ENCODE peak calls at places on chromosomes 3 and 15, in seven cellular contexts. One of them, this sample, is unnamed.

GRCh38 chr15:74603026-74603788 is 12.4 kb upstream of the CLK3 start:
- DNase-seq in right cardiac atrium: peak
- DNase-seq in neural progenitor cell: no peak
- DNase-seq in breast epithelium: no peak
- DNase-seq in tibial nerve: no peak
- DNase-seq in CD8-positive, alpha-beta T cell: no peak
- DNase-seq in endothelial cell of umbilical vein: no peak
- DNase-seq in this sample: no peak

GRCh38 chr15:95737051-95737450 is 593.4 kb upstream of the NR2F2 start:
- DNase-seq in breast epithelium: no peak
- DNase-seq in neural progenitor cell: no peak
- DNase-seq in endothelial cell of umbilical vein: no peak
- DNase-seq in right cardiac atrium: no peak
- DNase-seq in tibial nerve: no peak
- DNase-seq in CD8-positive, alpha-beta T cell: no peak
- DNase-seq in this sample: no peak

GRCh38 chr3:56368860-56369259 is 99.4 kb downstream of the ERC2 start:
- DNase-seq in right cardiac atrium: no peak
- DNase-seq in endothelial cell of umbilical vein: no peak
- DNase-seq in breast epithelium: no peak
- DNase-seq in CD8-positive, alpha-beta T cell: no peak
- DNase-seq in neural progenitor cell: no peak
- DNase-seq in tibial nerve: no peak
- DNase-seq in this sample: no peak

GRCh38 chr15:90044191-90044590 is 43.1 kb downstream of the ZNF710 start:
- DNase-seq in CD8-positive, alpha-beta T cell: no peak
- DNase-seq in right cardiac atrium: peak
- DNase-seq in tibial nerve: no peak
- DNase-seq in endothelial cell of umbilical vein: no peak
- DNase-seq in neural progenitor cell: no peak
- DNase-seq in breast epithelium: no peak
- DNase-seq in this sample: no peak

GRCh38 chr3:194062825-194063224 is 73.1 kb upstream of the HES1 start:
- DNase-seq in tibial nerve: no peak
- DNase-seq in breast epithelium: no peak
- DNase-seq in endothelial cell of umbilical vein: no peak
- DNase-seq in neural progenitor cell: no peak
- DNase-seq in right cardiac atrium: no peak
- DNase-seq in CD8-positive, alpha-beta T cell: no peak
- DNase-seq in this sample: no peak

GRCh38 chr3:119702530-119703527 is at the start of gene CFAP91:
- DNase-seq in breast epithelium: peak
- DNase-seq in CD8-positive, alpha-beta T cell: peak
- DNase-seq in tibial nerve: peak
- DNase-seq in right cardiac atrium: peak
- DNase-seq in endothelial cell of umbilical vein: peak
- DNase-seq in neural progenitor cell: peak
- DNase-seq in this sample: peak

GRCh38 chr3:10651506-10651905 is 146.1 kb upstream of the ATP2B2 start:
- DNase-seq in CD8-positive, alpha-beta T cell: no peak
- DNase-seq in right cardiac atrium: no peak
- DNase-seq in neural progenitor cell: no peak
- DNase-seq in endothelial cell of umbilical vein: no peak
- DNase-seq in breast epithelium: no peak
- DNase-seq in tibial nerve: no peak
- DNase-seq in this sample: no peak

GRCh38 chr3:180414157-180414556 is 187.8 kb upstream of the TTC14 start:
- DNase-seq in endothelial cell of umbilical vein: no peak
- DNase-seq in breast epithelium: no peak
- DNase-seq in right cardiac atrium: no peak
- DNase-seq in CD8-positive, alpha-beta T cell: no peak
- DNase-seq in neural progenitor cell: no peak
- DNase-seq in tibial nerve: no peak
- DNase-seq in this sample: no peak

GRCh38 chr15:67024322-67024997 is 40.9 kb upstream of the SMAD3 start:
- DNase-seq in endothelial cell of umbilical vein: peak
- DNase-seq in neural progenitor cell: no peak
- DNase-seq in CD8-positive, alpha-beta T cell: no peak
- DNase-seq in right cardiac atrium: peak
- DNase-seq in breast epithelium: peak
- DNase-seq in tibial nerve: peak
- DNase-seq in this sample: peak

GRCh38 chr3:159668461-159668860 is 320.2 kb upstream of the IL12A start:
- DNase-seq in tibial nerve: no peak
- DNase-seq in right cardiac atrium: no peak
- DNase-seq in endothelial cell of umbilical vein: no peak
- DNase-seq in breast epithelium: no peak
- DNase-seq in CD8-positive, alpha-beta T cell: no peak
- DNase-seq in neural progenitor cell: no peak
- DNase-seq in this sample: no peak

GRCh38 chr15:37137221-37137620 is 36.9 kb upstream of the MEIS2 start:
- DNase-seq in CD8-positive, alpha-beta T cell: no peak
- DNase-seq in neural progenitor cell: no peak
- DNase-seq in endothelial cell of umbilical vein: no peak
- DNase-seq in tibial nerve: no peak
- DNase-seq in breast epithelium: no peak
- DNase-seq in right cardiac atrium: no peak
- DNase-seq in this sample: no peak

GRCh38 chr3:179069762-179070390 is 1.7 kb downstream of the ZMAT3 start:
- DNase-seq in breast epithelium: no peak
- DNase-seq in neural progenitor cell: no peak
- DNase-seq in right cardiac atrium: no peak
- DNase-seq in tibial nerve: no peak
- DNase-seq in endothelial cell of umbilical vein: peak
- DNase-seq in CD8-positive, alpha-beta T cell: no peak
- DNase-seq in this sample: no peak

GRCh38 chr15:38690221-38690620 is 125.6 kb upstream of the RASGRP1 start:
- DNase-seq in tibial nerve: no peak
- DNase-seq in CD8-positive, alpha-beta T cell: no peak
- DNase-seq in breast epithelium: no peak
- DNase-seq in right cardiac atrium: no peak
- DNase-seq in endothelial cell of umbilical vein: no peak
- DNase-seq in neural progenitor cell: no peak
- DNase-seq in this sample: no peak

GRCh38 chr3:66504761-66505641 is 4.2 kb upstream of the LRIG1 start:
- DNase-seq in tibial nerve: no peak
- DNase-seq in CD8-positive, alpha-beta T cell: no peak
- DNase-seq in neural progenitor cell: no peak
- DNase-seq in endothelial cell of umbilical vein: no peak
- DNase-seq in breast epithelium: no peak
- DNase-seq in right cardiac atrium: no peak
- DNase-seq in this sample: no peak

GRCh38 chr15:91150492-91151160 is 50.6 kb downstream of the SV2B start:
- DNase-seq in endothelial cell of umbilical vein: no peak
- DNase-seq in tibial nerve: no peak
- DNase-seq in CD8-positive, alpha-beta T cell: no peak
- DNase-seq in right cardiac atrium: no peak
- DNase-seq in neural progenitor cell: no peak
- DNase-seq in breast epithelium: no peak
- DNase-seq in this sample: no peak

DNA sequence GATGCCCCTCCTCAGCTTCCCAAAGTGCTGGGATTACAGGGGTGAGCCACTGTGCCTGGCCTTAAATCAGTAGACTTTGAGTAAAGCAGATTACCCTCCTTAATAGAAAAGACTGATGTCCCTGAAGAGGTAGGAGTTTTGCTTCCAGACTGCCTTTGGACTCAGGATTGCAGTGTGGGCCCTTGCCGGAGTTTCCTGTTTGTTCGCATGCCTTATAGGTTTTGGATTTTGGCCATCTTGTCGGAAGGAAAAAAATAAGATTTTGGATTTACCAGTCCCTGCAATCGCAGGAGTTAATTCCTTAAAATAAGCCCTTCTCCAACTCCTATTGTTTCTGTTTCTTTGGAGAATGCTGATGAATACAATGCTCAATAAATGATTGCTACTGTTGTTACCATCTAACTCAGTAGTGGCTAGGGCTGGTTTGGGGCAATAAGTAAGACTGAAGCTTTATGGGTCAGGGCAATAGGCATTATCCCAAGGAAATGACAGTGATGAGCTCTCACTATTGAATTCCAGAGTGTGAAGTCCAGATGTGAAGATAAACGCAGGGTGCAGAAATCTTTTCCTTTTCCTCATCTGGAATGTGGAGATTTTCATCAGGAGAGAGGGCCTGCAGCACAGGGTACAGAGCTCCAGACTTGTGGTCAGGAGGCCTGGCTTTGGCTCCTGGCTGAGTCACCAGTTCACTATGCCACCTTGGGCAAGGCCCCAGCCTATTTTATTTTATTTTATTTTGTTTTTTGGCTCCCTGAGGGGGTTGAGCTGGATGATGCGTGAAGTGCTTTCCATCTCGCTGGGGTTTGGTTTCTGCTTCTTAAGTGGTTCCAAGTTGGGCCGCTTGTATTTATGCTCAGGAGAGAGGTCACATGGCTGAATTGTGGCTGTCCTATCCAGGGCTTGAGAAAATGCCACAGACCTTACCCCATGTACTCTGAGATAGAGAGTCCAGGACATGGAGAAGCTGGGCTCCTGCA is 25.3 kb downstream of the FOXL2 start:
- DNase-seq in CD8-positive, alpha-beta T cell: no peak
- DNase-seq in tibial nerve: no peak
- DNase-seq in neural progenitor cell: no peak
- DNase-seq in endothelial cell of umbilical vein: no peak
- DNase-seq in right cardiac atrium: no peak
- DNase-seq in breast epithelium: no peak
- DNase-seq in this sample: no peak
- H3K4me3 ChIP-seq in CD8-positive, alpha-beta T cell: no peak
- H3K4me3 ChIP-seq in tibial nerve: no peak
- H3K4me3 ChIP-seq in neural progenitor cell: no peak
- H3K4me3 ChIP-seq in endothelial cell of umbilical vein: no peak
- H3K4me3 ChIP-seq in right cardiac atrium: no peak
- H3K4me3 ChIP-seq in breast epithelium: no peak
- H3K4me3 ChIP-seq in this sample: peak

DNA sequence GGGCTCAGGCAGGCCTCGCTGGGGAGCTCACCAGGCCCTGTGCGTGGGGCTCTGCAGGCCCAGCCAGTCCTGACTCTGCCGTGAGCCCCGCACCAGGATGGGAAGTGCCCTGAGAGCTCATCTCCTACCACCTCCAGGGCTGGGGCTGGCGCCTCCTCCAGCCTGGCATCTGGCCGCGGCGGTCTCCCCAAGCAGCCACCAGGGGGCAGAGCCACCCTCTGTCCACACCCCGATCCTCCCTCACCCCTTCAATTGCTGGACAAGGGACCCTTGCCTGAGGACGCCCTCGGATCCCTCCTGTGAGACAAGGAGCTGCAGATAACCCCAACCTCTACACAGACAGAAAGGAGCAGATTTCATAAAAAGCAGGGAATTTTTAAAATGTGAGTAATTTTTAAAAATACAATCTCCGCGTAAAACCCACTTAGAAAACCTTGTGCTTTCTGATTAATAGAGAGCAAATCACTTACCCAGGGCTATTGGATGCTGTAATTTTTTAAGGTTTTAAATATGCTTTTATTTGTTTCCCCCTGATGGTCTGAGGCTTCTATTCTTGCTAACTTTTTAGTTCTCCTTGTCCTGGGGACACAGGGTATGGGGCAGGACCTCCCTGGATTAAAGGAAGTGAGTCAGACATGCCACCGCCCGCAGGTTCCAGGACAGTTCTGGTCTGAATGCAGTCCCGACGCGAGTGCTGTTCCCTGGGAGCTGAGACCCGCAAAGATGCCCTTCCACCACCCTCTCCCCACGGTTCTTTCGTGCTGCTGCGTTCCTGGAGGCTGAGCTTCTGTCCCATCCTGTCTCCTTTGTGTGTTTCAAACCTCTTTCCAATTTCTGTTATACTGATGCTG is 52.3 kb upstream of the CHRNA7 start:
- DNase-seq in neural progenitor cell: peak
- DNase-seq in right cardiac atrium: peak
- DNase-seq in tibial nerve: peak
- DNase-seq in breast epithelium: no peak
- DNase-seq in CD8-positive, alpha-beta T cell: peak
- DNase-seq in endothelial cell of umbilical vein: peak
- DNase-seq in this sample: no peak
- H3K4me3 ChIP-seq in neural progenitor cell: no peak
- H3K4me3 ChIP-seq in right cardiac atrium: no peak
- H3K4me3 ChIP-seq in tibial nerve: no peak
- H3K4me3 ChIP-seq in breast epithelium: no peak
- H3K4me3 ChIP-seq in CD8-positive, alpha-beta T cell: no peak
- H3K4me3 ChIP-seq in endothelial cell of umbilical vein: no peak
- H3K4me3 ChIP-seq in this sample: no peak

GRCh38 chr15:70378126-70379031 is 280.7 kb upstream of the TLE3 start:
- DNase-seq in endothelial cell of umbilical vein: no peak
- DNase-seq in tibial nerve: no peak
- DNase-seq in right cardiac atrium: no peak
- DNase-seq in breast epithelium: no peak
- DNase-seq in neural progenitor cell: no peak
- DNase-seq in CD8-positive, alpha-beta T cell: no peak
- DNase-seq in this sample: no peak

GRCh38 chr15:70379134-70379533 is 281.4 kb upstream of the TLE3 start:
- DNase-seq in endothelial cell of umbilical vein: no peak
- DNase-seq in breast epithelium: no peak
- DNase-seq in CD8-positive, alpha-beta T cell: no peak
- DNase-seq in right cardiac atrium: no peak
- DNase-seq in neural progenitor cell: no peak
- DNase-seq in tibial nerve: no peak
- DNase-seq in this sample: no peak

GRCh38 chr15:70376031-70376928 is 278.6 kb upstream of the TLE3 start:
- DNase-seq in neural progenitor cell: peak
- DNase-seq in tibial nerve: no peak
- DNase-seq in CD8-positive, alpha-beta T cell: no peak
- DNase-seq in breast epithelium: no peak
- DNase-seq in right cardiac atrium: no peak
- DNase-seq in endothelial cell of umbilical vein: no peak
- DNase-seq in this sample: no peak

GRCh38 chr15:70375586-70375985 is 277.9 kb upstream of the TLE3 start:
- DNase-seq in endothelial cell of umbilical vein: no peak
- DNase-seq in tibial nerve: no peak
- DNase-seq in CD8-positive, alpha-beta T cell: no peak
- DNase-seq in neural progenitor cell: no peak
- DNase-seq in breast epithelium: no peak
- DNase-seq in right cardiac atrium: no peak
- DNase-seq in this sample: no peak

GRCh38 chr15:70376929-70377691 is 279.4 kb upstream of the TLE3 start:
- DNase-seq in breast epithelium: no peak
- DNase-seq in tibial nerve: peak
- DNase-seq in endothelial cell of umbilical vein: peak
- DNase-seq in neural progenitor cell: peak
- DNase-seq in CD8-positive, alpha-beta T cell: no peak
- DNase-seq in right cardiac atrium: peak
- DNase-seq in this sample: no peak
- H3K4me3 ChIP-seq in breast epithelium: peak
- H3K4me3 ChIP-seq in tibial nerve: no peak
- H3K4me3 ChIP-seq in endothelial cell of umbilical vein: no peak
- H3K4me3 ChIP-seq in neural progenitor cell: peak
- H3K4me3 ChIP-seq in CD8-positive, alpha-beta T cell: no peak
- H3K4me3 ChIP-seq in right cardiac atrium: no peak
- H3K4me3 ChIP-seq in this sample: peak

DNA sequence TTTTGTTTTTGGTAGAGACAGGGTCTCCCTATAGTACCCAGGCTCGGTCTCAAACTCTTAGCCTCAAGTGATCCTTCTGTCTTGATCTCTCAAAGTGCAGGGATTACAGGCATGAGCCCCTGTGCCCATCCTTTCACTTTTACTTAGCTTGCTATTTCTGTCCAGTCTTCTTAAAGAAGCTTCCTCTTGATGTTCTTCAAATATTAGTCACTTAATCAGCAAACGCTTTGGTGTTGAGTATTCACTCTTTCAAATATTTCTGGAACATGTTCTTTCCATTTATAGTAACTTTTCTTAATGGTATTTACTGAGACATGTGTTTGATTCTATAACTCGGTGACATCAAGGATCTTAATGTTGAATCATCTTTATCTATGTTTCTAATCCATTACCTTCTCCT is 122.1 kb downstream of the CNTN6 start:
- DNase-seq in right cardiac atrium: no peak
- DNase-seq in breast epithelium: no peak
- DNase-seq in tibial nerve: no peak
- DNase-seq in CD8-positive, alpha-beta T cell: no peak
- DNase-seq in neural progenitor cell: no peak
- DNase-seq in endothelial cell of umbilical vein: no peak
- DNase-seq in this sample: no peak
- H3K4me3 ChIP-seq in right cardiac atrium: no peak
- H3K4me3 ChIP-seq in breast epithelium: no peak
- H3K4me3 ChIP-seq in tibial nerve: no peak
- H3K4me3 ChIP-seq in CD8-positive, alpha-beta T cell: no peak
- H3K4me3 ChIP-seq in neural progenitor cell: no peak
- H3K4me3 ChIP-seq in endothelial cell of umbilical vein: no peak
- H3K4me3 ChIP-seq in this sample: no peak

This sample was measured in thoracic aorta.